ENCODE peak calls at places on chromosomes 11 and 22, in eight cellular contexts. Q, Z, J, D, U, V, L and M are unnamed samples.

GRCh38 chr11:119337581-119338317 is 2.9 kb downstream of the C1QTNF5 start:
- DNase-seq in Q (peak), Z (no peak), J (no peak), D (no peak), U (no peak), V (peak), L (no peak), M (peak)

GRCh38 chr11:63944987-63945386 is 6.2 kb downstream of the NAA40 start:
- DNase-seq in Q (no peak), Z (no peak), J (no peak), D (no peak), U (peak), V (no peak), L (no peak), M (peak)

GRCh38 chr22:49847751-49848689 is 5.6 kb upstream of the ZBED4 start:
- DNase-seq in Q (no peak), Z (no peak), J (no peak), D (no peak), U (no peak), V (no peak), L (no peak), M (no peak)

GRCh38 chr11:115996125-115996807 is 492.1 kb upstream of the CADM1 start:
- DNase-seq in Q (no peak), Z (no peak), J (peak), D (no peak), U (no peak), V (no peak), L (no peak), M (no peak)

GRCh38 chr11:86588566-86589090 is 83.8 kb downstream of the ME3 start:
- DNase-seq in Q (no peak), Z (no peak), J (no peak), D (no peak), U (peak), V (peak), L (no peak), M (no peak)

GRCh38 chr11:65053826-65054503 is 4.4 kb downstream of the NAALADL1 start:
- DNase-seq in Q (no peak), Z (peak), J (no peak), D (no peak), U (no peak), V (no peak), L (no peak), M (no peak)

GRCh38 chr11:120326228-120326627 is 1.1 kb downstream of the TLCD5 start:
- DNase-seq in Q (no peak), Z (no peak), J (no peak), D (peak), U (peak), V (no peak), L (no peak), M (no peak)

GRCh38 chr11:33329705-33330329 is 72.6 kb downstream of the HIPK3 start:
- DNase-seq in Q (peak), Z (peak), J (peak), D (peak), U (peak), V (no peak), L (no peak), M (peak)

GRCh38 chr11:57306941-57307598 is 17.7 kb downstream of the TNKS1BP1 start:
- DNase-seq in Q (no peak), Z (no peak), J (no peak), D (no peak), U (no peak), V (no peak), L (no peak), M (no peak)

GRCh38 chr11:47437746-47438418 is 11.1 kb downstream of the RAPSN start:
- DNase-seq in Q (no peak), Z (no peak), J (no peak), D (no peak), U (peak), V (no peak), L (no peak), M (peak)

GRCh38 chr11:49995559-49995958 is 13.2 kb upstream of the OR4C12 start:
- DNase-seq in Q (no peak), Z (peak), J (peak), D (peak), U (peak), V (no peak), L (no peak), M (no peak)

GRCh38 chr11:9347100-9347499 is 32.7 kb upstream of the TMEM41B start:
- DNase-seq in Q (no peak), Z (peak), J (no peak), D (no peak), U (no peak), V (no peak), L (no peak), M (no peak)

GRCh38 chr11:9341638-9342137 is 27.3 kb upstream of the TMEM41B start:
- DNase-seq in Q (no peak), Z (no peak), J (no peak), D (no peak), U (no peak), V (no peak), L (no peak), M (no peak)

GRCh38 chr11:9344046-9344680 is 29.8 kb upstream of the TMEM41B start:
- DNase-seq in Q (no peak), Z (no peak), J (no peak), D (no peak), U (no peak), V (no peak), L (no peak), M (no peak)
- H3K4me3 ChIP-seq in Q (no peak), Z (no peak), J (no peak), D (no peak), U (no peak), V (no peak), L (no peak), M (no peak)

GRCh38 chr11:41917900-41918299 is 458.4 kb upstream of the LRRC4C start:
- DNase-seq in Q (no peak), Z (no peak), J (no peak), D (no peak), U (no peak), V (no peak), L (no peak), M (no peak)
- H3K4me3 ChIP-seq in Q (no peak), Z (no peak), J (no peak), D (no peak), U (no peak), V (no peak), L (no peak), M (no peak)

DNA sequence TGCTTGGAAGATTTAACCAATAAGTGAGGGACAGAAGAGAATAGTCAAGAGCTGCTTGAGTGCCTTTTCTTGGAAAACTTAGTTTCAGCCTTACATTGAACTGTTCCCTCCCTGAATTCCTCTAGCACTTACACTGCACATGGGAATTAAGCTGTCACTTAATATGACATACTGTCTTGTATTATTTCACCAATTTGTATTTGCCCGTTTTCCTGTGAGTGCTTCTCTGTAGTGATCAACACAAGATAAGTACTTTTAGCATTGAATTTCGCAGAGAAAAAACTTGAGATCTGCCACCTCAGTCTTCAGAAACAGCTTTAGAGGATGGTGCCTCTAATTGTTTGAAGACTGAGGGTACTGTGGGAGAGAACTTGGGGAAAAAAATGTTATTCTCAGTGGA is 3.7 kb downstream of the SPCS2 start:
- DNase-seq in Q (no peak), Z (no peak), J (peak), D (no peak), U (no peak), V (no peak), L (no peak), M (no peak)
- H3K4me3 ChIP-seq in Q (no peak), Z (no peak), J (peak), D (no peak), U (no peak), V (no peak), L (no peak), M (no peak)

GRCh38 chr11:112967082-112967481 is 5.9 kb downstream of the NCAM1 start:
- DNase-seq in Q (no peak), Z (no peak), J (no peak), D (no peak), U (no peak), V (no peak), L (no peak), M (no peak)

GRCh38 chr11:112963368-112963955 is 2.2 kb downstream of the NCAM1 start:
- DNase-seq in Q (no peak), Z (no peak), J (no peak), D (no peak), U (no peak), V (peak), L (peak), M (no peak)

GRCh38 chr11:112962854-112963367 is 1.7 kb downstream of the NCAM1 start:
- DNase-seq in Q (no peak), Z (no peak), J (no peak), D (no peak), U (no peak), V (peak), L (peak), M (peak)

GRCh38 chr11:112968988-112969714 is 7.9 kb downstream of the NCAM1 start:
- DNase-seq in Q (no peak), Z (no peak), J (peak), D (peak), U (peak), V (no peak), L (no peak), M (no peak)

GRCh38 chr11:112965601-112966125 is 4.4 kb downstream of the NCAM1 start:
- DNase-seq in Q (no peak), Z (no peak), J (no peak), D (no peak), U (no peak), V (no peak), L (no peak), M (no peak)
- H3K4me3 ChIP-seq in Q (no peak), Z (no peak), J (no peak), D (no peak), U (no peak), V (no peak), L (no peak), M (no peak)

DNA sequence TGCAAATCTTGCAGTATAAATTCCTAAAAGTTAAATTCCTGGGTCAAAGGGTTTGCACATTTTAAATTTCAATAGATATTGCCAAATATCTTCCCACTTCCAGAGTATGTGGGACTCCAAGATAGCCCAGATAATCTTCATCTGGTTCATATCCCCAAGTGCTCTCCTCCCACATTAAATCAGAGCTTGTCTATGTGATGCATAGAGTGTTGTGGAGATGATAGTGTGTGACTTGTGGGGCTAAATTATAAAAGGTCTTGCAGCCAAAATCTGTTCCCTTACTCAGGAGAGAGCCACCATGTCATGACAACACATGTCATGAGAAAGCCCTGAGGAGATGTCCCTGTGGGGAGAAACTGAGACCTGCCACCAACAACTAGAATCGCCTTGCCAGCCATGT is 39.9 kb upstream of the TEAD1 start:
- DNase-seq in Q (no peak), Z (no peak), J (no peak), D (no peak), U (no peak), V (no peak), L (no peak), M (no peak)
- H3K4me3 ChIP-seq in Q (no peak), Z (no peak), J (no peak), D (no peak), U (no peak), V (no peak), L (no peak), M (no peak)

DNA sequence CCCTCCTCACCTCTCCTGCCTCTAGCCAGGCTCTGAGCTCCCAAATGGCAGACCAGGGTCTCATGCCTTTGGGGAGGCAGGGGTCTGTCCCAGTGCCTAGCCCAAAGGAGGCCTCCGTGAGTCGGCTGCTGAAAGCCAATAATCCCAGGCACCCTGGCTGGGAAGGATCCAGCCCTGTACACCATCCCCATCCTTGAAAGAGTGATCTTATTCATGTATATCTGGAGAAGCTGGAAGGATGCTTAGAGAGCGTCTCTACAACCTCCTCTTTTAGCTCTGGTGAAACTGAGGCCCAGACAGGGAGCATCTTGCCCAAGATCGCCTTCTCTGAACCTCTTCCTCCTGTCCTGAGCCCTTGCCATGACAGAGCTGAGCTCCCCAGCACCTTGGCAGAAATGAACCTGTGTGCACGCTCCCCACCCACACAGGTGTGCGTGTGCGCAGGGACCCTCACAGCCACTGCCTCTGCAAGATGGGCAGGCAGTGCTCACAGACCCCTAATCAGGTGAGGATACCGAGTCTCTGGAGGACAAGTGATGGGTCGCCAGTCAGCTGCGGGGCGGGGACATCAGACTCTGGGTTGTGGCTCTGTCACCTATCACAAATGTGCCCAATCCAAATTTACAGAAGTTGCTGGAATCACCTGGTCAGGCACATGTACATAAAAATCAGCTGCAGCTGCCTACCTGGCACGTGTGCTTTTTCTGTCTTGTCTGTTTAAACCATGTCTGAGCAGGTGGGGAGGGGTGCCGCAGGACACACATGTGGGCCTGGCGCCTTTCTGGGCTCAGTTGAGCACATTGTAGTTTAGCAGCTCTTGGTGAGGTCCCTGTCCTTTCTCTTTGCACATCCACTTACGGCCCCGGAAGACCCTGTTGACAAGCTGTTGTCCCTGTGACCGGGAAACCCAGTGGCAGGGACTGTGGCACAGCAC is 49.3 kb upstream of the WNT7B start:
- DNase-seq in Q (no peak), Z (no peak), J (no peak), D (no peak), U (no peak), V (no peak), L (no peak), M (peak)
- H3K4me3 ChIP-seq in Q (no peak), Z (no peak), J (no peak), D (no peak), U (no peak), V (no peak), L (no peak), M (no peak)

DNA sequence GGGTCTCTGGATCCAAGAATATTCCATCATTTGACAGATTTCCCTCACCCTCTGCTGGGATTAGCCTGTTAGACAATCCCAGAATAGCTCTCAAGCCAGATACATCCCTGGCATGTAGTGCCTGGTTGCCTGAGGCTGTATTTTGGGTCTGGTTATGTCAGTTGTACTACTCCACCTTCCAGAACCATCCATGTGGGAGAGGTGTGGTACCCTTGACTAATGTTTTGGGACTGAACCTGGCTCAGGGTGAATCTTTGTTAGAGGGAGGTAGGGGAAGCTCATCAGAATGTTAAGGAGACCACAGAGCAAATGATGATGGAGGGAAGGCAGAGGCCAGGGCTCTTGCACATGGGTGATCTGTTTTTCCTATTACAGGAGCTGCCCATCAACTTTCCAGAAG is 5.2 kb downstream of the C11orf52 start:
- DNase-seq in Q (no peak), Z (no peak), J (no peak), D (no peak), U (no peak), V (no peak), L (no peak), M (no peak)
- H3K4me3 ChIP-seq in Q (no peak), Z (no peak), J (no peak), D (no peak), U (no peak), V (no peak), L (no peak), M (no peak)